ENCODE peak calls at places on chromosomes 3 and 15, in four cellular contexts. One of them, this sample, is unnamed. For H3K4me1 and H3K9me3, the result is how much of the 10 kb centered on the place peaks cover.

GRCh38 chr3:155912090-155912489 is 41.6 kb downstream of the GMPS start:
- DNase-seq in right lobe of liver: no peak
- DNase-seq in heart left ventricle: no peak
- DNase-seq in breast epithelium: no peak
- DNase-seq in this sample: no peak

GRCh38 chr3:144643778-144644191 is 672.2 kb downstream of the DIPK2A start:
- DNase-seq in right lobe of liver: no peak
- DNase-seq in heart left ventricle: no peak
- DNase-seq in breast epithelium: no peak
- DNase-seq in this sample: no peak

GRCh38 chr3:29576181-29576580 is 295.3 kb downstream of the RBMS3 start:
- DNase-seq in right lobe of liver: no peak
- DNase-seq in heart left ventricle: no peak
- DNase-seq in breast epithelium: no peak
- DNase-seq in this sample: no peak

GRCh38 chr3:29281265-29282228 is 676 bp downstream of the RBMS3 start:
- DNase-seq in right lobe of liver: no peak
- DNase-seq in heart left ventricle: peak
- DNase-seq in breast epithelium: no peak
- DNase-seq in this sample: peak

GRCh38 chr3:105806361-105806760 is 62.5 kb downstream of the CBLB start:
- DNase-seq in right lobe of liver: no peak
- DNase-seq in heart left ventricle: no peak
- DNase-seq in breast epithelium: no peak
- DNase-seq in this sample: peak

GRCh38 chr3:162217603-162218002 is 721.0 kb downstream of the OTOL1 start:
- DNase-seq in right lobe of liver: no peak
- DNase-seq in heart left ventricle: no peak
- DNase-seq in breast epithelium: no peak
- DNase-seq in this sample: no peak

GRCh38 chr3:157077565-157077991 is 82.4 kb downstream of the CCNL1 start:
- DNase-seq in right lobe of liver: no peak
- DNase-seq in heart left ventricle: no peak
- DNase-seq in breast epithelium: no peak
- DNase-seq in this sample: peak

GRCh38 chr3:169264711-169265110 is 398.8 kb downstream of the MECOM start:
- DNase-seq in right lobe of liver: no peak
- DNase-seq in heart left ventricle: peak
- DNase-seq in breast epithelium: no peak
- DNase-seq in this sample: peak

GRCh38 chr3:184604039-184604955 is 42.7 kb downstream of the EPHB3 start:
- DNase-seq in right lobe of liver: no peak
- DNase-seq in heart left ventricle: peak
- DNase-seq in breast epithelium: no peak
- DNase-seq in this sample: peak

GRCh38 chr15:93362821-93363220 is 273.8 kb upstream of the RGMA start:
- DNase-seq in right lobe of liver: no peak
- DNase-seq in heart left ventricle: no peak
- DNase-seq in breast epithelium: no peak
- DNase-seq in this sample: no peak

GRCh38 chr3:152466784-152467183 is 198.1 kb downstream of the MBNL1 start:
- DNase-seq in right lobe of liver: no peak
- DNase-seq in heart left ventricle: no peak
- DNase-seq in breast epithelium: no peak
- DNase-seq in this sample: no peak

GRCh38 chr3:128283429-128283828 is 130.1 kb downstream of the EEFSEC start:
- DNase-seq in right lobe of liver: no peak
- DNase-seq in heart left ventricle: no peak
- DNase-seq in breast epithelium: no peak
- DNase-seq in this sample: no peak

GRCh38 chr3:115280531-115280930 is 133.4 kb upstream of the ZBTB20 start:
- DNase-seq in right lobe of liver: no peak
- DNase-seq in heart left ventricle: no peak
- DNase-seq in breast epithelium: no peak
- DNase-seq in this sample: no peak

GRCh38 chr3:194322701-194323174 is 28.4 kb downstream of the CPN2 start:
- DNase-seq in right lobe of liver: no peak
- DNase-seq in heart left ventricle: no peak
- DNase-seq in breast epithelium: no peak
- DNase-seq in this sample: no peak

GRCh38 chr3:14487086-14487485 is 53.1 kb downstream of the GRIP2 start:
- DNase-seq in right lobe of liver: no peak
- DNase-seq in heart left ventricle: no peak
- DNase-seq in breast epithelium: no peak
- DNase-seq in this sample: no peak

GRCh38 chr3:14181253-14181652 is 2.6 kb downstream of the LSM3 start:
- DNase-seq in right lobe of liver: no peak
- DNase-seq in heart left ventricle: no peak
- DNase-seq in breast epithelium: no peak
- DNase-seq in this sample: no peak

GRCh38 chr3:154023148-154023547 is 98.0 kb upstream of the ARHGEF26 start:
- DNase-seq in right lobe of liver: no peak
- DNase-seq in heart left ventricle: no peak
- DNase-seq in breast epithelium: no peak
- DNase-seq in this sample: no peak

GRCh38 chr3:4981688-4982494 is 2.7 kb downstream of the BHLHE40 start:
- DNase-seq in right lobe of liver: no peak
- DNase-seq in heart left ventricle: no peak
- DNase-seq in breast epithelium: peak
- DNase-seq in this sample: peak

GRCh38 chr3:190617185-190617584 is 103.3 kb downstream of the IL1RAP start:
- DNase-seq in right lobe of liver: no peak
- DNase-seq in heart left ventricle: peak
- DNase-seq in breast epithelium: no peak
- DNase-seq in this sample: peak

GRCh38 chr15:33234019-33234418 is 39.5 kb upstream of the FMN1 start:
- DNase-seq in right lobe of liver: no peak
- DNase-seq in heart left ventricle: no peak
- DNase-seq in breast epithelium: no peak
- DNase-seq in this sample: peak

GRCh38 chr3:140338916-140339315 is 338.9 kb upstream of the TRIM42 start:
- DNase-seq in right lobe of liver: no peak
- DNase-seq in heart left ventricle: no peak
- DNase-seq in breast epithelium: no peak
- DNase-seq in this sample: no peak

GRCh38 chr3:58325525-58325992 is 7.1 kb upstream of the PXK start:
- DNase-seq in right lobe of liver: no peak
- DNase-seq in heart left ventricle: no peak
- DNase-seq in breast epithelium: no peak
- DNase-seq in this sample: no peak
- H3K4me1 ChIP-seq in right lobe of liver: under half
- H3K4me1 ChIP-seq in heart left ventricle: under half
- H3K4me1 ChIP-seq in breast epithelium: under half
- H3K4me1 ChIP-seq in this sample: under half

DNA sequence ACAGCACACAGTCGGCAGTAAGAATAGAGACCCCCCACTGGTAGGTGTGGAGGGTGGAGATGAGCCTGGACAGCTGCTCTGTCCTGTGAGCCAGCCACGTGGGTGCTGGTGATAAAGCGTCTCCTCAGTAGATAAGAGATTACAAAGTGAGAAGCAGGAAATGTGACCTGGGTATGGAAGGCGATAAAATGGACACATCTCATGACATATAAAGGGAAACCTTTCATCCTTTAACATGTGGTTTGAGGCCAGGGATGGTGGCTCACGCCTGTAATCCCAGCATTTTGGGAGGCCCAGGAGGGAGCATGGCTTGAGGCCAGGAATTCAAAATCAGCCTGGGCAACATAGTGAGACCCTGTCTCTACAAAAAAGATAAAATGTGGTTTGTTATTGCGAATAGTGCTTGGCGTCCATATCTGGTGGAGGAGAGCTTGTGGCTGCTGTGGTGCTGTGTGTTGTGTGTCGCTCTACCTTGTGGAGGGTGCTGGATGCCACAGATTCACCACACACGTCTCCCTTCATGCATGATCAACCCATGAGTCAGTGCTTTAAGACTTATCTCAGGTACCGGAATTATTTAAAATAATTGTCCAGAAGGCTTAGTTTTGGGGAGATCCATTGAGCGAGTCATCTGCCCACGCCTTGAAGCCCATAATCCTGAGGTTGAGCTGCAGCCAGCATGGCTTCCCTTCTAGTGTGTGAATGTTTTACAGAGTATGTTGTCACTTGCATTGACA is 157.0 kb downstream of the GABRG3 start:
- DNase-seq in right lobe of liver: no peak
- DNase-seq in heart left ventricle: no peak
- DNase-seq in breast epithelium: no peak
- DNase-seq in this sample: no peak
- TF ChIP-seq POLR2A in right lobe of liver: no peak
- TF ChIP-seq POLR2A in heart left ventricle: no peak
- TF ChIP-seq POLR2A in breast epithelium: no peak
- TF ChIP-seq POLR2A in this sample: no peak

DNA sequence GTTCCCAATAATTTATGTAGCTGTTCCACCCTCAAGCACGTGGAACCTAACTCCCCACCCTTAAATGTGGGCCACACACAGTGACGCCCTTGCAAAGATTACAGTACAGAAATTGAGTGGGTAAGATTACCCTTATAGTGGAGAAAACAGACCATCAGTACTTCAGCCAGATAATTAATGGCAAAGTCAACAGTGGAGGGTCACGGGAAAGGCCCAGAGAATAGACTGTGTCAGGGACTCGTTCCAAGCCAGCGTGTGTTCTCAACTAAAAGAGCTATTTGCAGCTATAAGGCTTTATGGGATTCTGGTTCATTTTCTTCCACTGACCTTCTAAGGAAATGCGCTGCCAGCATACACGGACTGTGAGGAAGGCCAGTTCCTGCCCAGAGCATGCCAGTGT is 428.6 kb downstream of the OCA2 start:
- DNase-seq in right lobe of liver: no peak
- DNase-seq in heart left ventricle: no peak
- DNase-seq in breast epithelium: no peak
- DNase-seq in this sample: no peak
- H3K9me3 ChIP-seq in right lobe of liver: under half
- H3K9me3 ChIP-seq in heart left ventricle: under half
- H3K9me3 ChIP-seq in breast epithelium: under half
- H3K9me3 ChIP-seq in this sample: under half

GRCh38 chr15:48596841-48597240 is 48.7 kb downstream of the FBN1 start:
- DNase-seq in right lobe of liver: no peak
- DNase-seq in heart left ventricle: no peak
- DNase-seq in breast epithelium: no peak
- DNase-seq in this sample: no peak
- H3K4me1 ChIP-seq in right lobe of liver: under half
- H3K4me1 ChIP-seq in heart left ventricle: under half
- H3K4me1 ChIP-seq in breast epithelium: under half
- H3K4me1 ChIP-seq in this sample: under half

GRCh38 chr3:183447206-183448001 is 19.0 kb upstream of the MCF2L2 start:
- DNase-seq in right lobe of liver: peak
- DNase-seq in heart left ventricle: peak
- DNase-seq in breast epithelium: peak
- DNase-seq in this sample: peak
- TF ChIP-seq POLR2A in right lobe of liver: peak
- TF ChIP-seq POLR2A in heart left ventricle: peak
- TF ChIP-seq POLR2A in breast epithelium: no peak
- TF ChIP-seq POLR2A in this sample: peak

GRCh38 chr3:64196236-64196929 is 28.9 kb downstream of the PRICKLE2 start:
- DNase-seq in right lobe of liver: no peak
- DNase-seq in heart left ventricle: no peak
- DNase-seq in breast epithelium: no peak
- DNase-seq in this sample: no peak
- H3K9me3 ChIP-seq in right lobe of liver: under half
- H3K9me3 ChIP-seq in heart left ventricle: under half
- H3K9me3 ChIP-seq in breast epithelium: under half
- H3K9me3 ChIP-seq in this sample: under half

DNA sequence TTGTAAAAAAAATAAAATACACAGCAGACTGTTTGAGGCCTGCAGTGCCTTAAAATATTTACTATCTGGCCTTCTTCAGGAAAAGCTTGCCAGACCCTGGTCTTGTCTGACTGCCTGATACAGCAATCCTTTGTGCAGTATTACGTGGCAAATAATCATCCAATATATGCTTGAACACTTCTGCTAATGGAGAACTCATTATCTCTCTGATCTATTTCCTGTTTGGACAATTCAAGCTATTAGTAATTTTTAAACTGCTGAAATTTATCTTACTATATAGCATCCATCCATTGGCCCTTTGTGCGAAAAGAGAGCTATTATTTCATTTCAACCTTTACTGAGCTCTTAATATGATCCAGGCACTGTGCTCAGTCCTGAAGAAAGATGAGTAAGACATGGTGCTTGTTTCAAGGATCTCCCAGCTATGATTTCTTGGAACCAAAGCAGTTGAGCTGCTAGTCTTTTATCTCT is 15.9 kb downstream of the ATG7 start:
- DNase-seq in right lobe of liver: no peak
- DNase-seq in heart left ventricle: no peak
- DNase-seq in breast epithelium: no peak
- DNase-seq in this sample: peak
- H3K4me1 ChIP-seq in right lobe of liver: under half
- H3K4me1 ChIP-seq in heart left ventricle: under half
- H3K4me1 ChIP-seq in breast epithelium: under half
- H3K4me1 ChIP-seq in this sample: under half

DNA sequence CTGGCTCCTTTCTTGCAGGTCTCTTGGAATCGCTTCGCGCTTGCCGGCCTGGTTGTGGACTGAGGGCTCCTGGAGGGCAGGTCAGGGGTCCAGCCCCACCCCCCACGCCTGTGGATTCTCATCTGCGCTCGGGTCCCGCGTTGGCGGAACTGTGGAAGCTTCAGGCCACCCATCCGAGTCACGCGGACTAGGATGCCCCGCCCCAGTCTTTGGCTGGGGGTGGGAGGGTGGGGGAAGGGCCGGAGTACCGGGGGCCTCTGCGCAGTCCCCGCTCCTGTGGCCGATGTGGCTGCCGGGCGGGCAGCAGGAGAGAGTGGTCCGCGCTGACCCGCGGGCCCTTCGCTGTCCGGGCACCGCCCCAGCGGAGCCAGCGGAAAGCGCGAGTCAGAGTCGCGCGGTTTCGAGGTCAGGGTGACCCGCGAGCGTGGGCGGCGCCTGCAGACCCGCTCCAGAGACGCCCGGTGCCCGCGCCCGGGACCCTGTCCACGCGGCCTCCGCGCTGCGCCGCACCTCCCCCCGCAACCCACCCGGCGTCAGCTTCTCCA is 114.2 kb downstream of the KLF13 start:
- DNase-seq in right lobe of liver: peak
- DNase-seq in heart left ventricle: peak
- DNase-seq in breast epithelium: no peak
- DNase-seq in this sample: peak
- TF ChIP-seq POLR2A in right lobe of liver: peak
- TF ChIP-seq POLR2A in heart left ventricle: no peak
- TF ChIP-seq POLR2A in breast epithelium: no peak
- TF ChIP-seq POLR2A in this sample: no peak

DNA sequence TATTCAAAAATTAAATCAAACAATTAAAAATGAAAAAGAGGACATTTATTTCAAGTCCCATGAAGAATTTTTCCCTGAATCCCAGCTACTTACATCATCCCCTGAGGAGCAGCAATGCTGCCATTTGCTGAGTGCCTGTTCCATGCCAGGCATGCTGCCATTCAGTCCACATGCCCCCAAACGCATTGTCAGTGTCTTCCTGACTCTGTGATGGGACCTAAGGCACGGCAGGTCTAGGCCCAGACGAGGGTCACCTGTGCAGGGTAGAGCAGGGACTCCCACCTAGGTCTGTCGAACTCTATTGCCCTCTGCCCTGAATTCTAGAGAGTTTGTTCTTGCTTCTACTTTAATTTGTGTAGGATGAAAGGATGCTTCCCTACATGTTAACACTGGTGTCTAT is 7.0 kb downstream of the PSTPIP1 start:
- DNase-seq in right lobe of liver: no peak
- DNase-seq in heart left ventricle: no peak
- DNase-seq in breast epithelium: no peak
- DNase-seq in this sample: no peak
- H3K9me3 ChIP-seq in right lobe of liver: under half
- H3K9me3 ChIP-seq in heart left ventricle: under half
- H3K9me3 ChIP-seq in breast epithelium: under half
- H3K9me3 ChIP-seq in this sample: under half

GRCh38 chr15:31241888-31242287 is 84.7 kb upstream of the KLF13 start:
- DNase-seq in right lobe of liver: no peak
- DNase-seq in heart left ventricle: no peak
- DNase-seq in breast epithelium: no peak
- DNase-seq in this sample: no peak
- H3K4me1 ChIP-seq in right lobe of liver: under half
- H3K4me1 ChIP-seq in heart left ventricle: under half
- H3K4me1 ChIP-seq in breast epithelium: under half
- H3K4me1 ChIP-seq in this sample: under half